ENCODE peak calls at places on chromosome 2, in four cellular contexts. One of them, this sample, is unnamed.

GRCh38 chr2:121858406-121858805 is 103.0 kb downstream of the TSN start:
- DNase-seq in brain microvascular endothelial cell: no peak
- DNase-seq in upper lobe of right lung: no peak
- DNase-seq in HFFc6: peak
- DNase-seq in this sample: no peak

GRCh38 chr2:111199840-111200239 is 79.1 kb downstream of the BCL2L11 start:
- DNase-seq in HFFc6: no peak
- DNase-seq in brain microvascular endothelial cell: no peak
- DNase-seq in upper lobe of right lung: no peak
- DNase-seq in this sample: no peak

GRCh38 chr2:25606892-25607291 is 66.5 kb downstream of the DTNB start:
- DNase-seq in upper lobe of right lung: no peak
- DNase-seq in brain microvascular endothelial cell: no peak
- DNase-seq in HFFc6: peak
- DNase-seq in this sample: peak

GRCh38 chr2:170766693-170767092 is 3.5 kb upstream of the ERICH2 start:
- DNase-seq in upper lobe of right lung: no peak
- DNase-seq in HFFc6: no peak
- DNase-seq in brain microvascular endothelial cell: no peak
- DNase-seq in this sample: no peak

GRCh38 chr2:149989447-149990063 is 402.0 kb upstream of the MMADHC start:
- DNase-seq in brain microvascular endothelial cell: no peak
- DNase-seq in upper lobe of right lung: no peak
- DNase-seq in HFFc6: peak
- DNase-seq in this sample: no peak

GRCh38 chr2:178825183-178825582 is 18.0 kb upstream of the TTN start:
- DNase-seq in HFFc6: peak
- DNase-seq in upper lobe of right lung: no peak
- DNase-seq in brain microvascular endothelial cell: peak
- DNase-seq in this sample: no peak

GRCh38 chr2:143717053-143717452 is 587.8 kb downstream of the ARHGAP15 start:
- DNase-seq in upper lobe of right lung: no peak
- DNase-seq in brain microvascular endothelial cell: no peak
- DNase-seq in HFFc6: no peak
- DNase-seq in this sample: no peak

GRCh38 chr2:169509230-169509917 is at the start of gene KLHL41:
- DNase-seq in upper lobe of right lung: no peak
- DNase-seq in brain microvascular endothelial cell: no peak
- DNase-seq in HFFc6: no peak
- DNase-seq in this sample: no peak

GRCh38 chr2:215414674-215415073 is 21.2 kb downstream of the FN1 start:
- DNase-seq in upper lobe of right lung: no peak
- DNase-seq in brain microvascular endothelial cell: peak
- DNase-seq in HFFc6: no peak
- DNase-seq in this sample: no peak

GRCh38 chr2:27663160-27663462 is 303 bp downstream of the SUPT7L start:
- DNase-seq in HFFc6: no peak
- DNase-seq in brain microvascular endothelial cell: no peak
- DNase-seq in upper lobe of right lung: peak
- DNase-seq in this sample: no peak

GRCh38 chr2:173184031-173185004 is 108.7 kb downstream of the MAP3K20 start:
- DNase-seq in upper lobe of right lung: no peak
- DNase-seq in HFFc6: peak
- DNase-seq in brain microvascular endothelial cell: peak
- DNase-seq in this sample: no peak

GRCh38 chr2:36318547-36318946 is 37.0 kb upstream of the CRIM1 start:
- DNase-seq in HFFc6: peak
- DNase-seq in upper lobe of right lung: no peak
- DNase-seq in brain microvascular endothelial cell: no peak
- DNase-seq in this sample: no peak

GRCh38 chr2:36326286-36326685 is 29.3 kb upstream of the CRIM1 start:
- DNase-seq in HFFc6: no peak
- DNase-seq in brain microvascular endothelial cell: no peak
- DNase-seq in upper lobe of right lung: no peak
- DNase-seq in this sample: no peak

GRCh38 chr2:36322108-36322507 is 33.5 kb upstream of the CRIM1 start:
- DNase-seq in brain microvascular endothelial cell: peak
- DNase-seq in HFFc6: peak
- DNase-seq in upper lobe of right lung: no peak
- DNase-seq in this sample: no peak
- TF ChIP-seq CTCF in brain microvascular endothelial cell: peak
- TF ChIP-seq CTCF in HFFc6: peak
- TF ChIP-seq CTCF in upper lobe of right lung: peak
- TF ChIP-seq CTCF in this sample: peak

GRCh38 chr2:186554450-186554849 is 35.4 kb upstream of the ITGAV start:
- DNase-seq in HFFc6: no peak
- DNase-seq in brain microvascular endothelial cell: no peak
- DNase-seq in upper lobe of right lung: no peak
- DNase-seq in this sample: no peak

GRCh38 chr2:186558512-186559276 is 31.2 kb upstream of the ITGAV start:
- DNase-seq in upper lobe of right lung: no peak
- DNase-seq in brain microvascular endothelial cell: no peak
- DNase-seq in HFFc6: peak
- DNase-seq in this sample: no peak

GRCh38 chr2:186559370-186559769 is 30.5 kb upstream of the ITGAV start:
- DNase-seq in HFFc6: no peak
- DNase-seq in brain microvascular endothelial cell: no peak
- DNase-seq in upper lobe of right lung: no peak
- DNase-seq in this sample: no peak

GRCh38 chr2:186551323-186552050 is 38.4 kb upstream of the ITGAV start:
- DNase-seq in brain microvascular endothelial cell: peak
- DNase-seq in HFFc6: no peak
- DNase-seq in upper lobe of right lung: no peak
- DNase-seq in this sample: no peak

GRCh38 chr2:186554850-186555785 is 34.7 kb upstream of the ITGAV start:
- DNase-seq in brain microvascular endothelial cell: peak
- DNase-seq in HFFc6: no peak
- DNase-seq in upper lobe of right lung: no peak
- DNase-seq in this sample: no peak
- TF ChIP-seq CTCF in brain microvascular endothelial cell: peak
- TF ChIP-seq CTCF in HFFc6: peak
- TF ChIP-seq CTCF in upper lobe of right lung: no peak
- TF ChIP-seq CTCF in this sample: no peak

GRCh38 chr2:81600088-81600487 is 1295.5 kb upstream of the LRRTM1 start:
- DNase-seq in upper lobe of right lung: no peak
- DNase-seq in brain microvascular endothelial cell: no peak
- DNase-seq in HFFc6: no peak
- DNase-seq in this sample: no peak
- TF ChIP-seq CTCF in upper lobe of right lung: no peak
- TF ChIP-seq CTCF in brain microvascular endothelial cell: no peak
- TF ChIP-seq CTCF in HFFc6: no peak
- TF ChIP-seq CTCF in this sample: no peak

DNA sequence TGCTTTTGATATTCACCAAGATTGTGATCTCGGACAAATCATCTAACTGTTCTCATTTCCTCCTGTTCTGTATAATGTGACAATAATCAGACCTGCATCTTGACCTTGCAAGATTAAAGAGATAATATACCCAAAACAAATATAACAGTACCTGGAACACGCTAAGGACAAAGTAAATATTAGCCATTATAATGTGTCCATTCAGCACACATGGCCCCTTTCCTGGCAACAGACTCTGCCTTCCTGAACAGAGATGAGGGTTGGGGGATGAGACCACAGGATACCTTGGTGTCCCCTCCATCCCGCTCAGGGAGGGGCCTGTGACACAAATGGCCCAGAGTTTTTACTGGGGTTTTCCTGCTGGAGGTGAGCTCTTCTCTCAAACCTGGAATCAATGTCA is 143.4 kb upstream of the SERPINE2 start:
- DNase-seq in HFFc6: no peak
- DNase-seq in upper lobe of right lung: no peak
- DNase-seq in brain microvascular endothelial cell: no peak
- DNase-seq in this sample: no peak
- TF ChIP-seq CTCF in HFFc6: no peak
- TF ChIP-seq CTCF in upper lobe of right lung: no peak
- TF ChIP-seq CTCF in brain microvascular endothelial cell: no peak
- TF ChIP-seq CTCF in this sample: no peak

DNA sequence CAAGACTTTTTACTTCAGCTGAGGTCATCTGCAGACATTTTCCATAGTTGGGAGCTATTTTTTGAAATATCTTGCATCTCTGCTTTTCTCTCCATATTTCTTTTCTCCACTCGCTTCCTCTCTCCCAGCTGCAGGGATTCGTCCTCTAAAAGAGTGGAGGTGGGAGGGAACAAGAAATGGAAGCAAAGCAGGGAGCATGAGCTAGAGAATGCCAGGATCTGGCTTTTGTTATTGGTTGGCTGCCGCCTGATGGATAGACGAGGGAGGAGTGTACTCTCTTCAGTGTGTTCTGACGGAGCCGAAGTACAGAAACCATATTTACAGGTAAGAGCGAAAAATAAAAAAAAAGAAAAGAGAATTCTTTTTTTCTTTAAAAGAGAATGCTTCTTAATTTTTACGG is at the start of gene CSRNP3:
- DNase-seq in brain microvascular endothelial cell: peak
- DNase-seq in upper lobe of right lung: no peak
- DNase-seq in HFFc6: peak
- DNase-seq in this sample: no peak
- TF ChIP-seq CTCF in brain microvascular endothelial cell: no peak
- TF ChIP-seq CTCF in upper lobe of right lung: no peak
- TF ChIP-seq CTCF in HFFc6: no peak
- TF ChIP-seq CTCF in this sample: no peak

GRCh38 chr2:66688951-66689350 is 254.0 kb downstream of the MEIS1 start:
- DNase-seq in upper lobe of right lung: no peak
- DNase-seq in HFFc6: no peak
- DNase-seq in brain microvascular endothelial cell: no peak
- DNase-seq in this sample: no peak
- TF ChIP-seq CTCF in upper lobe of right lung: no peak
- TF ChIP-seq CTCF in HFFc6: no peak
- TF ChIP-seq CTCF in brain microvascular endothelial cell: no peak
- TF ChIP-seq CTCF in this sample: no peak

This sample was measured in GM10248.